ENCODE peak calls at places on chromosomes 16 and 17, in four cellular contexts. M, R, D and A are unnamed samples.

GRCh38 chr16:30903596-30903995 is 7.2 kb downstream of the CTF1 start:
- DNase-seq in M (no peak), R (no peak), D (peak; percentile 46), A (no peak)

GRCh38 chr17:39122982-39123381 is 28.5 kb downstream of the PLXDC1 start:
- DNase-seq in D (no peak), M (no peak), R (no peak), A (no peak)

GRCh38 chr17:74569392-74570003 is 2.2 kb upstream of the CD300H start:
- DNase-seq in R (no peak), D (peak; percentile 24), M (no peak), A (no peak)

GRCh38 chr16:28494141-28494851 is at the start of gene APOBR:
- DNase-seq in D (no peak), M (peak; percentile 77), R (no peak), A (peak; percentile 87)

GRCh38 chr16:85391175-85391707 is 221.9 kb upstream of the GSE1 start:
- DNase-seq in M (no peak), R (no peak), D (no peak), A (no peak)

GRCh38 chr17:601462-602303 is 113.0 kb downstream of the VPS53 start:
- DNase-seq in R (no peak), M (no peak), D (no peak), A (no peak)

GRCh38 chr16:81861503-81861902 is 82.4 kb downstream of the PLCG2 start:
- DNase-seq in D (no peak), M (no peak), R (no peak), A (no peak)

GRCh38 chr16:86353934-86354333 is 156.4 kb upstream of the FOXF1 start:
- DNase-seq in M (no peak), D (no peak), R (no peak), A (no peak)

GRCh38 chr16:71894229-71894920 is 956 bp upstream of the IST1 start:
- DNase-seq in D (peak; percentile 86), M (no peak), R (no peak), A (no peak)

GRCh38 chr17:50638572-50638850 is 3.8 kb downstream of the ABCC3 start:
- DNase-seq in D (no peak), R (no peak), M (no peak), A (no peak)

GRCh38 chr16:87178977-87179376 is 138.2 kb downstream of the C16orf95 start:
- DNase-seq in R (no peak), D (peak; percentile 76), M (no peak), A (no peak)

GRCh38 chr17:73262676-73263642 is 1.3 kb upstream of the CPSF4L start:
- DNase-seq in M (no peak), R (no peak), D (no peak), A (no peak)

GRCh38 chr16:56409195-56409594 is 16.1 kb downstream of the AMFR start:
- DNase-seq in M (no peak), D (no peak), R (no peak), A (no peak)

GRCh38 chr16:79687249-79687768 is 86.8 kb upstream of the MAF start:
- DNase-seq in R (no peak), M (no peak), D (no peak), A (no peak)

GRCh38 chr17:29585080-29585751 is 4.2 kb downstream of the GIT1 start:
- DNase-seq in M (no peak), D (no peak), R (no peak), A (peak; percentile 54)